ENCODE peak calls at places on chromosome 7, in six cellular contexts. T is DND-41, S is AG04449, Z is lower leg skin, Q is skeletal muscle cell, R is psoas muscle. B is an unnamed sample.
A peak's percentile ranks its signal among the peaks of the same experiment; 100 is the strongest.

GRCh38 chr7:31893365-31893764 is 176.8 kb downstream of the PDE1C start:
- DNase-seq in R (no peak), Q (no peak), Z (no peak), T (no peak), S (no peak), B (no peak)

GRCh38 chr7:1450987-1451386 is 8.3 kb downstream of the MICALL2 start:
- DNase-seq in Z (no peak), S (no peak), T (no peak), Q (no peak), R (no peak), B (no peak)

GRCh38 chr7:129835436-129836020 is 117.2 kb downstream of the UBE2H start:
- DNase-seq in R (no peak), Z (no peak), T (no peak), Q (no peak), S (no peak), B (no peak)

GRCh38 chr7:73606801-73607691 is 17.3 kb downstream of the MLXIPL start:
- DNase-seq in Z (no peak), R (peak; percentile 84), S (no peak), T (peak; percentile 64), Q (no peak), B (no peak)

GRCh38 chr7:75957021-75957736 is 37.2 kb downstream of the TMEM120A start:
- DNase-seq in T (no peak), S (no peak), Z (no peak), R (peak; percentile 29), Q (no peak), B (no peak)

GRCh38 chr7:74052628-74053027 is 24.7 kb downstream of the ELN start:
- DNase-seq in R (no peak), S (no peak), Z (no peak), T (no peak), Q (no peak), B (no peak)

GRCh38 chr7:75854233-75854632 is 24.6 kb upstream of the RHBDD2 start:
- DNase-seq in R (no peak), Q (no peak), S (no peak), Z (no peak), T (no peak), B (no peak)

GRCh38 chr7:150945853-150946825 is 32.0 kb downstream of the KCNH2 start:
- DNase-seq in Z (no peak), T (no peak), R (no peak), S (no peak), Q (no peak), B (no peak)

GRCh38 chr7:34552502-34552901 is 105.5 kb upstream of the NPSR1 start:
- DNase-seq in Z (no peak), S (no peak), R (no peak), T (no peak), Q (no peak), B (no peak)
- H3K4me3 ChIP-seq in Z (no peak overlapping the region), S (no peak overlapping the region), R (no peak overlapping the region), T (no peak overlapping the region), Q (no peak overlapping the region), B (no peak overlapping the region)

DNA sequence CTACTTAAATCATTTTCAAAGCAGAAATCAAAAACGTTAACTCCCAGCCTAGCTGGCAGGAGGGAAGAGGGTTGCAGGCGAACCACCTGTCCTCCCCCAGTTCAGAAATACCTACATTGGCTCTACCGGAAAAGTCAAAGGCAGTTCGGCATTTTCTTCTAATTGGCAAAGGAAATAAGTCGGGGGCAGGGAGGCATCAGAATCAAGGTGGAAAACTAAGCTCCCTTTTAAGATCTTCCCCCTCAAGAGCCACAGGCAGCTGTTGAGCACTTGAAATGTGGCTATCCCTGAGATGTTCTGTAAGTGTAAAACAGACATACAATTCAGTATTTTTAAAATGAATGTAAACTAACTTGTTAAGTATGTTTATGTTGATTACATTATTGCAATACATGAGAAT is 957 bp upstream of the ELMO1 start:
- DNase-seq in T (peak; percentile 4), S (no peak), Z (no peak), Q (no peak), R (no peak), B (peak; percentile 45)
- H3K4me3 ChIP-seq in T (no peak overlapping the region), S (no peak overlapping the region), Z (no peak overlapping the region), Q (no peak overlapping the region), R (peak overlapping the region; percentile 74), B (peak overlapping the region; percentile 74)

GRCh38 chr7:102424787-102425218 is 8.6 kb upstream of the ORAI2 start:
- DNase-seq in S (no peak), Z (no peak), T (no peak), R (no peak), Q (no peak), B (no peak)
- H3K4me3 ChIP-seq in S (no peak overlapping the region), Z (no peak overlapping the region), T (no peak overlapping the region), R (no peak overlapping the region), Q (no peak overlapping the region), B (no peak overlapping the region)

GRCh38 chr7:155495440-155496248 is 37.7 kb downstream of the EN2 start:
- DNase-seq in S (no peak), Q (no peak), T (no peak), Z (no peak), R (no peak), B (no peak)
- H3K4me3 ChIP-seq in S (no peak overlapping the region), Q (no peak overlapping the region), T (no peak overlapping the region), Z (no peak overlapping the region), R (no peak overlapping the region), B (no peak overlapping the region)

GRCh38 chr7:45920543-45921380 is at the start of gene IGFBP3:
- DNase-seq in T (no peak), Z (no peak), R (peak; percentile 63), S (no peak), Q (peak; percentile 52), B (no peak)

GRCh38 chr7:45918556-45918955 is 2.5 kb downstream of the IGFBP3 start:
- DNase-seq in Q (no peak), T (no peak), Z (no peak), S (no peak), R (no peak), B (no peak)

GRCh38 chr7:45919231-45919825 is 1.7 kb downstream of the IGFBP3 start:
- DNase-seq in Q (no peak), Z (no peak), S (no peak), T (no peak), R (no peak), B (no peak)

GRCh38 chr7:45921381-45921698 is 268 bp upstream of the IGFBP3 start:
- DNase-seq in S (no peak), R (no peak), T (no peak), Q (no peak), Z (no peak), B (no peak)

GRCh38 chr7:45919947-45920542 is 1.0 kb downstream of the IGFBP3 start:
- DNase-seq in R (no peak), Q (no peak), Z (no peak), S (no peak), T (no peak), B (no peak)
- H3K4me3 ChIP-seq in R (peak overlapping the region; percentile 65), Q (peak overlapping the region; percentile 67), Z (peak overlapping the region; percentile 37), S (peak overlapping the region; percentile 78), T (no peak overlapping the region), B (no peak overlapping the region)

GRCh38 chr7:158976849-158977593 is 120.7 kb downstream of the DYNC2I1 start:
- DNase-seq in R (peak; percentile 80), S (no peak), T (peak; percentile 72), Z (peak; percentile 86), Q (peak; percentile 6), B (peak; percentile 88)

GRCh38 chr7:158973941-158974785 is 117.8 kb downstream of the DYNC2I1 start:
- DNase-seq in T (no peak), Q (no peak), Z (no peak), S (no peak), R (no peak), B (no peak)

GRCh38 chr7:158973440-158973839 is 117.1 kb downstream of the DYNC2I1 start:
- DNase-seq in Z (no peak), T (peak; percentile 24), R (no peak), S (no peak), Q (no peak), B (no peak)

GRCh38 chr7:158976468-158976848 is 120.1 kb downstream of the DYNC2I1 start:
- DNase-seq in Z (no peak), R (no peak), Q (no peak), S (no peak), T (no peak), B (peak; percentile 19)

DNA sequence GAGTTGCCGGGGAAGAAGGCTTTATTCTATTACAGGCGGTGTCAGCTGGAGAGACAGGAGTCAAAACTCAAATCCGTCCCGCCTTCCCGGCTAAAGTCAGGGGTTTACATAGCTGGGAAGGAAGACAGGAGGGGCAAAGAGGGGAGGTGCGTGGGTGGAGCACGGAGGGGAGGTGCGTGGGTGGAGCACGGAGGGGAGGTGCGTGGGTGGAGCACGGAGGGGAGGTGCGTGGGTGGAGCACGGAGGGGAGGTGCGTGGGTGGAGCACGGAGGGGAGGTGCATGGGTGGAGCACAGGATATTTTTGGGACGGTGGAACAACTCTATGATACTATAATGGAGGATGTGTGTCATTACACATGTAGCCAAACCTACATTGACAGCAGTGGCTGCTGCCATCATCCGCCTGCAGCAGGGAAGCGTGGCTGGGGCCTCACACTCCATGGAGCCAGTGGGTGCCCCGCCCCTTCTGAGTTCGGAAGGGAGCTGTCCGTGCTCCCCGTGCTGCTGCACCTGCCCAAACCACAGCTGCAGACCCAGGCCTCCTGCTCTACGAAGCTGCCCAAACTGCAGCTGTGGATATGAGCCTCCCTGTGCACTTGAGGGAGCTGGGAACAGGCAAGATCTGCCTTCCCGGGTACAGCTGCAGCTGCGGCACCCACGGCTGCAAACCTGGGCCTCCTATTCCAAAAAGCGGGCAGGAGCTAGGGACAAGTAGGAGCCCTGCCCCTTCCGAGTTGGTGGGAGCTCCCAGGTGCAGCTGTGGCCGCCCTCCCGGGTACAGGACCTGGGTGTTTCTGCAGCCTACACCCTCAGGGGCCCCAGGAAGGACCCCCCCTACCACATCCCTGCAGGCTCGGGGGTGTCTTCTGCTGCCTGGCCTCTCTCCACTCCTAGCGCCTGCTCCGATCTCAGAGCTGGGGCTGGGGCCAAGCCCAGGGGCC is 119.4 kb downstream of the DYNC2I1 start:
- DNase-seq in R (no peak), Z (no peak), T (peak; percentile 84), Q (peak; percentile 3), S (no peak), B (peak; percentile 82)
- H3K4me3 ChIP-seq in R (peak overlapping the region; percentile 28), Z (no peak overlapping the region), T (peak overlapping the region; percentile 34), Q (no peak overlapping the region), S (no peak overlapping the region), B (peak overlapping the region; percentile 52)

GRCh38 chr7:22989646-22990587 is 24.0 kb downstream of the HYCC1 start:
- DNase-seq in T (no peak), S (no peak), Q (no peak), R (no peak), Z (no peak), B (no peak)

GRCh38 chr7:22995011-22995410 is 18.9 kb downstream of the HYCC1 start:
- DNase-seq in R (no peak), T (no peak), Z (no peak), Q (no peak), S (no peak), B (peak; percentile 48)

GRCh38 chr7:22990588-22990949 is 23.4 kb downstream of the HYCC1 start:
- DNase-seq in Q (peak; percentile 25), R (no peak), Z (no peak), T (no peak), S (no peak), B (no peak)

GRCh38 chr7:22996470-22996869 is 17.5 kb downstream of the HYCC1 start:
- DNase-seq in S (no peak), R (no peak), Z (no peak), T (no peak), Q (no peak), B (no peak)

GRCh38 chr7:22992874-22993840 is 20.8 kb downstream of the HYCC1 start:
- DNase-seq in R (no peak), S (no peak), T (no peak), Q (no peak), Z (no peak), B (no peak)
- H3K4me3 ChIP-seq in R (no peak overlapping the region), S (no peak overlapping the region), T (no peak overlapping the region), Q (no peak overlapping the region), Z (no peak overlapping the region), B (no peak overlapping the region)